ENCODE peak calls at places on chromosomes 7 and 10, in six cellular contexts. W is right atrium auricular region; Y is CD8-positive, alpha-beta T cell; N is tibial artery; Q is lung; K is tibial nerve. R is an unnamed sample. For H3K4me1 and H3K27me3, the result is how much of the 10 kb centered on the place peaks cover.

GRCh38 chr7:116353614-116354013 is 143.3 kb downstream of the TES start:
- DNase-seq in N (peak), Y (no peak), W (peak), Q (no peak), K (no peak), R (peak)

GRCh38 chr10:20007426-20007825 is 191.2 kb downstream of the PLXDC2 start:
- DNase-seq in N (no peak), Q (no peak), K (no peak), W (no peak), Y (no peak), R (no peak)

GRCh38 chr10:13977861-13978843 is 352.6 kb downstream of the FRMD4A start:
- DNase-seq in Y (no peak), N (no peak), W (no peak), Q (no peak), K (no peak), R (no peak)

GRCh38 chr10:102480396-102480795 is 22.1 kb downstream of the ACTR1A start:
- DNase-seq in Q (no peak), K (no peak), Y (no peak), N (no peak), W (no peak), R (no peak)

GRCh38 chr10:28533571-28534304 is 820 bp downstream of the WAC start:
- DNase-seq in Q (peak), W (peak), Y (peak), K (peak), N (peak), R (peak)

GRCh38 chr7:50818324-50818723 is 35.6 kb upstream of the GRB10 start:
- DNase-seq in Q (no peak), K (no peak), W (no peak), N (no peak), Y (no peak), R (no peak)

GRCh38 chr10:4648968-4649367 is 177.0 kb upstream of the AKR1E2 start:
- DNase-seq in W (no peak), K (no peak), N (no peak), Q (no peak), Y (no peak), R (no peak)

GRCh38 chr10:83539528-83540308 is 599.6 kb upstream of the GHITM start:
- DNase-seq in Q (no peak), Y (no peak), K (peak), N (no peak), W (peak), R (peak)

GRCh38 chr7:122248472-122248871 is 56.1 kb downstream of the FEZF1 start:
- DNase-seq in Y (no peak), W (no peak), Q (no peak), N (no peak), K (no peak), R (no peak)

GRCh38 chr10:131692176-131692575 is 208.6 kb upstream of the PPP2R2D start:
- DNase-seq in W (no peak), Y (no peak), K (no peak), Q (no peak), N (no peak), R (no peak)

GRCh38 chr7:107075863-107076574 is 31.5 kb downstream of the PRKAR2B start:
- DNase-seq in Y (no peak), W (no peak), Q (no peak), K (no peak), N (no peak), R (no peak)

GRCh38 chr7:31175672-31176071 is 123.6 kb downstream of the ADCYAP1R1 start:
- DNase-seq in Q (no peak), K (no peak), Y (no peak), W (no peak), N (no peak), R (no peak)

GRCh38 chr10:127071126-127071525 is 125.3 kb downstream of the INSYN2A start:
- DNase-seq in Q (no peak), W (no peak), K (no peak), N (no peak), Y (no peak), R (no peak)

GRCh38 chr10:43140414-43140813 is 2.2 kb downstream of the CSGALNACT2 start:
- DNase-seq in Y (no peak), W (no peak), Q (no peak), N (no peak), K (no peak), R (no peak)

GRCh38 chr7:67947191-67947590 is 950.6 kb downstream of the TYW1 start:
- DNase-seq in K (no peak), W (no peak), Y (no peak), N (no peak), Q (no peak), R (no peak)

GRCh38 chr7:3065724-3066143 is 22.1 kb upstream of the CARD11 start:
- DNase-seq in N (no peak), W (no peak), K (no peak), Y (peak), Q (no peak), R (no peak)

GRCh38 chr10:133260895-133261725 is 15.6 kb downstream of the ADAM8 start:
- DNase-seq in K (no peak), W (peak), N (peak), Q (peak), Y (peak), R (peak)

GRCh38 chr10:133262696-133263095 is 14.0 kb downstream of the ADAM8 start:
- DNase-seq in K (no peak), Y (no peak), W (no peak), N (no peak), Q (no peak), R (no peak)

GRCh38 chr10:133263674-133264073 is 13.0 kb downstream of the ADAM8 start:
- DNase-seq in W (no peak), Q (no peak), K (no peak), Y (no peak), N (no peak), R (no peak)

GRCh38 chr10:133259603-133259992 is 17.1 kb downstream of the ADAM8 start:
- DNase-seq in K (no peak), Q (no peak), N (no peak), Y (no peak), W (peak), R (no peak)

GRCh38 chr10:133261726-133262325 is 14.8 kb downstream of the ADAM8 start:
- DNase-seq in Q (peak), N (peak), Y (peak), W (peak), K (peak), R (peak)
- H3K4me1 ChIP-seq in Q (under half), N (under half), Y (half or more), W (under half), K (half or more), R (under half)

GRCh38 chr7:21642422-21642821 is 99.6 kb downstream of the DNAH11 start:
- DNase-seq in Q (no peak), Y (no peak), W (no peak), N (no peak), K (no peak), R (no peak)

GRCh38 chr7:21640150-21640549 is 97.3 kb downstream of the DNAH11 start:
- DNase-seq in W (no peak), Q (no peak), N (no peak), Y (no peak), K (no peak), R (no peak)

GRCh38 chr7:21639206-21639868 is 96.5 kb downstream of the DNAH11 start:
- DNase-seq in K (no peak), Y (no peak), Q (no peak), N (no peak), W (no peak), R (no peak)

GRCh38 chr7:21636694-21637093 is 93.9 kb downstream of the DNAH11 start:
- DNase-seq in W (no peak), K (no peak), Q (no peak), Y (no peak), N (no peak), R (no peak)

DNA sequence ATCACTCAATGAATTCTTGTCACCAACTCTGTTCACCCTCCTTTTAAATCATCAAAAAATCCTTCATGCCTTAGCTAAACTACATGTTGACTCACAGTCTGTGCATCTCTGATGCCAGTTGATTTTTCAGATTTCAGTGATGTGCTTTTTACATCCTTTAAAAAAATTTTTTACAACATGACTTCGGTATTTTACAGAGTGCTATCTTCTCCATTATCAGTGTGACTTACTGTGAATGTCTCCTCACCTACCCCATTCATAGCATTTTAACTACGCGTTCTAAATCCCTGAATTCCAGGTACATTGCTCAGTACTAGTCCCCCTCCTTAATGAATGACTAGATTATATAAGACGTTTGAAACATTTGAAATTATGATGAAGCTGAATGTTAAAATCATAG is 98.7 kb downstream of the DNAH11 start:
- DNase-seq in Q (no peak), N (no peak), K (no peak), Y (no peak), W (no peak), R (no peak)
- H3K27me3 ChIP-seq in Q (under half), N (under half), K (under half), Y (under half), W (under half), R (under half)

DNA sequence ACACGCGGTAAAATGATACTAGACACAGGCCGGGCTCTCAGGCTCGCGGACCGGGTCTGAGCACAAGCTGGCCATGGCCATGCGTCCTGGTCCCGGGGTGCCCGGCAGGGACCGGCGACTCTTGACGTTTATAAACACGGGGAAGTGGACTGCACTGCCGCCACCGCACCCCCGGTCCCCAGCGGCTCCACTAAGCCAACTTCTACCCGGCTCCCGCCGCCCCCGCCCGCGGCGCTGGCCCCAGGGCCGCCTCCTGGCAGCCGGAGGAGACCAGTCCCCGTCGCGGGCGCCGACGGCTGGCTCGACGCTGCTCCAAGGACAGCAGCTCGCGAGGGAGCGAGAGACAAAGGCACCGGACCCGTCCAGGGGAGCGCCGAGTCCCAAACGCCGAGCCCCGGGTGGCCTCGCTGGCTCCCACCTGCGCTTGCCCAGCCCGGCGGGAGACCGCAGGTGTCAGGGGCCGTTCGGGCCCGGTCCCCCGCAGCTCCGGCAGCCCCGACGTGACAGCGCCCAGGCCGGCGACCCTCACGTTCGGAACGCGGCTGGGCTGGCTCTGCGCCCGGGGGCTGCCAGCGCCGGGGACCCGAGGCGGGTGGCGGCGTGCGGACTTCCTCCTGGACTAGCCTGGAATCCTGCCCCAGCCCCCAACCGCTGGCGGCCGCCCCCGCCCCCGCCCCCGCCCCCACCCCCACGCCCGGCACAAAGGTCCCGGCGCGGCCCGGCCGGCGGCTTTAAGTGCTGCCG is 517 bp downstream of the ITGB1 start:
- DNase-seq in Q (peak), W (no peak), N (peak), K (peak), Y (no peak), R (peak)
- H3K4me1 ChIP-seq in Q (under half), W (under half), N (half or more), K (under half), Y (under half), R (under half)

DNA sequence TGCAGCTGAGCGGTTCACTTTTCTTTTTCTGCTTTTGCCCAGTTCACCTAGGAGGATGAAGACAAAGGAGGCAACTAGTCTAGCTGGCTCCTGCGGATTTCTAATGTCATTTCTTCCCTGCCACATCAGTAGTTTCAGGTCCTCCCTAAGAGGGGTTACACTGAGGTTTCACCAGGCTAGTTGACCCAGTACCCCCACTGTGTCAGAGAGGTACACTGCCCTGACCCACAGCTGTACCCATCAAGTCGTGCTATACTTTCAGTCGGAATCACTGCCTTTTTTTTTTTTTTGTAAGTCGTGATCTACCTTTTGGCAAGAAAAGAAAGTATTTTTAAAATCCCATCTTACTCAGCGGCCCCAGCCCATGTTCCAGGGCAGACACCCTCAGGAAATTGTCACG is 243.5 kb downstream of the CELF2 start:
- DNase-seq in Y (no peak), Q (no peak), K (no peak), W (no peak), N (no peak), R (no peak)
- H3K27me3 ChIP-seq in Y (under half), Q (under half), K (under half), W (under half), N (under half), R (under half)

GRCh38 chr10:78545756-78546155 is 512.1 kb downstream of the RPS24 start:
- DNase-seq in Q (no peak), N (no peak), Y (no peak), W (no peak), K (no peak), R (no peak)
- H3K4me1 ChIP-seq in Q (under half), N (under half), Y (under half), W (under half), K (under half), R (under half)

DNA sequence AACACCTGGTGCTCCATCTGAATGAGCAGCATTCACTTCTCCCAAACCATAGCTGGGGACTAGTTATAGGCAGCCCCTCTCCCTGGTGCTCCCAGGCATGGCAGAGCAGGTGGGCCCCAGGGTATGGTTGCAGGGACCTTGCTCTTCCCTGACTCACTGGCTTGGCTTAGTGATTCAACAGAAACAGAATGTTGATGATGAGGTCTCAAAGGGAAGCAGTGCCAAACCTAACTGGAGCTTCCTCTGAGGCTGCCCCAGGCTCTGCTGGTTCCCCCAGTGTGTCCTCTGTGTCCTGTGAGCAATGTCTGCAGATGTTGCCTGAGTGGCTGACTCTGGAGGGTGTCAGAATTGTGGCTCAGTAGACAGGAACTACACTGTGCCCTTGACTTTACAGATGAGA is 3.7 kb downstream of the GPR26 start:
- DNase-seq in Y (no peak), K (no peak), N (no peak), W (no peak), Q (no peak), R (no peak)
- H3K27me3 ChIP-seq in Y (under half), K (under half), N (under half), W (under half), Q (under half), R (under half)

GRCh38 chr10:86962981-86963310 is 4.5 kb downstream of the SNCG start:
- DNase-seq in Y (no peak), N (no peak), K (no peak), W (peak), Q (no peak), R (no peak)
- H3K4me1 ChIP-seq in Y (under half), N (half or more), K (under half), W (under half), Q (under half), R (under half)

GRCh38 chr7:4067476-4067760 is 614.7 kb upstream of the FOXK1 start:
- DNase-seq in K (no peak), W (no peak), N (no peak), Y (no peak), Q (no peak), R (no peak)
- H3K27me3 ChIP-seq in K (under half), W (under half), N (under half), Y (under half), Q (under half), R (under half)

DNA sequence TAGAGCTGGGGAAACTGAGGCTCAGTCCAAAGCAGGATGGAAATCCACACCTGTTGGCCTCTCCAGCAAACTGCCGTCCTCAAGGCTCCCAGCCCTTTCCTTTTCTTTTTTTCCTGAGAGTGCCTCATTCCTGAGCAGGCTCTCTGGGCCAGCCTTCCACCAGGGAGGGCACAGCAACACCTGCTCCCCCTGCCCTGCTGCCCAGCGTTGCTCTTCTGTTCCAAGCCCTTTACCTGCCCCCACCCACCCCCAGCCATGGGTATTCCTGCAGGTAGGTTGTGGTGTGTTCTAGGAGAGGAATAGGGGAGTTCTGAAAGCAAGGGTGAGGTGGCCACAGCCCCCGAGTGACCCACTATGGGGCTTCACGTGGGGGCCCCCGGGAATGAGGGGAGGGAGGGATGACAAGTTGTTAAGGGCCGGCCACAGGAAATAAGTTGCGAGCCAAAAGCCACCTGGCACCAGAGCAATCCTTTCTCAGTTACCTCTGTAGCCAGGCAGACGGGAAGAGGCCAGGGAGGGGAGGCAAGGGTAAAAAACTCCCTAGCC is 19.3 kb downstream of the VSIR start:
- DNase-seq in Q (no peak), Y (no peak), N (no peak), K (no peak), W (no peak), R (no peak)
- H3K4me1 ChIP-seq in Q (under half), Y (half or more), N (under half), K (half or more), W (under half), R (under half)

GRCh38 chr7:25221009-25221408 is 7.3 kb downstream of the NPVF start:
- DNase-seq in Q (no peak), W (no peak), N (no peak), Y (no peak), K (no peak), R (no peak)

GRCh38 chr7:25228386-25228785 is at the start of gene NPVF:
- DNase-seq in K (no peak), W (no peak), N (no peak), Y (no peak), Q (no peak), R (no peak)

DNA sequence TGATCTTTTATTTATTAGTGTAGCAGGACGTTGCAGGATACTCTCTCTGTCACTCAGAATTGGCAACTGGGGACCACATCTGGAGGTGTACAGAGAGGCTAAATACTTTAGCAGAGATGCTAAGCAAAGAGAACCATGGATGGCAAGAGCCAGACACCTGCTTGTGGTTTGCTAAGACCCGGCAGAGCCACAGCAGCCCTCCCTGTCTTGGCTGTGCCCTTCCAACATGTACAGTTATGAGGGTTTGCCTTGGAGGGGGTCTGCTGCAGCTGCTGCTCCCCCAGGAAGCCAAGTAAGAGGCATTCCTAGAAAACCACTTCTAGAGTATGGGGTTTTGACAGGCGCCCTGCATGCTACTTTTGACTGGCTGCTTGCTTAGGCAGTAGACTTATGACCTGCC is 5.1 kb downstream of the NPVF start:
- DNase-seq in K (no peak), W (no peak), Q (no peak), N (no peak), Y (no peak), R (no peak)
- H3K27me3 ChIP-seq in K (under half), W (under half), Q (under half), N (under half), Y (under half), R (under half)